ENCODE peak calls at places on chromosome 16, in ten cellular contexts. W is cardiac muscle cell, A is OCI-LY7, S is heart left ventricle, X is K562, F is gastrocnemius medialis, E is tibial nerve, L is A549, U is Peyer's patch, T is ascending aorta. B is an unnamed sample.

GRCh38 chr16:66326995-66327513 is 39.4 kb upstream of the CDH5 start:
- DNase-seq in W (no peak), A (no peak), S (no peak), X (peak), F (no peak), E (no peak), L (no peak), U (no peak), T (no peak), B (no peak)

GRCh38 chr16:86156155-86156554 is 257.2 kb downstream of the IRF8 start:
- DNase-seq in W (no peak), A (no peak), S (no peak), X (no peak), F (no peak), E (no peak), L (no peak), U (no peak), T (no peak), B (no peak)

GRCh38 chr16:56974549-56975300 is 13.0 kb downstream of the CETP start:
- DNase-seq in W (no peak), A (no peak), S (no peak), X (no peak), F (no peak), E (no peak), L (no peak), U (no peak), T (no peak), B (no peak)

GRCh38 chr16:180921-181667 is 835 bp downstream of the HBQ1 start:
- DNase-seq in W (peak), A (peak), S (peak), X (peak), F (peak), E (peak), L (peak), U (peak), T (peak), B (peak)

GRCh38 chr16:56771558-56772279 is 41.8 kb downstream of the NUP93 start:
- DNase-seq in W (no peak), A (no peak), S (no peak), X (no peak), F (no peak), E (no peak), L (no peak), U (no peak), T (no peak), B (no peak)

GRCh38 chr16:88785106-88785924 is at the start of gene PIEZO1:
- DNase-seq in W (peak), A (peak), S (peak), X (peak), F (no peak), E (peak), L (peak), U (peak), T (peak), B (peak)

GRCh38 chr16:1539720-1540555 is 6.5 kb downstream of the TMEM204 start:
- DNase-seq in W (no peak), A (no peak), S (no peak), X (no peak), F (no peak), E (no peak), L (no peak), U (no peak), T (no peak), B (no peak)

GRCh38 chr16:13291934-13292333 is 390.5 kb downstream of the SHISA9 start:
- DNase-seq in W (no peak), A (peak), S (no peak), X (no peak), F (no peak), E (no peak), L (no peak), U (no peak), T (no peak), B (no peak)

GRCh38 chr16:27906883-27907282 is 156.6 kb downstream of the GSG1L start:
- DNase-seq in W (no peak), A (no peak), S (no peak), X (peak), F (no peak), E (no peak), L (no peak), U (no peak), T (no peak), B (no peak)

GRCh38 chr16:53743149-53743566 is 39.2 kb downstream of the FTO start:
- DNase-seq in W (peak), A (peak), S (no peak), X (peak), F (no peak), E (no peak), L (peak), U (no peak), T (no peak), B (no peak)

GRCh38 chr16:4814542-4815173 is 12.2 kb upstream of the ROGDI start:
- DNase-seq in W (no peak), A (no peak), S (peak), X (no peak), F (peak), E (no peak), L (no peak), U (no peak), T (no peak), B (no peak)

GRCh38 chr16:23801387-23801786 is 34.4 kb upstream of the PRKCB start:
- DNase-seq in W (peak), A (peak), S (peak), X (peak), F (peak), E (peak), L (peak), U (peak), T (peak), B (peak)

GRCh38 chr16:82735696-82736095 is 108.9 kb downstream of the CDH13 start:
- DNase-seq in W (peak), A (no peak), S (no peak), X (no peak), F (no peak), E (no peak), L (no peak), U (no peak), T (no peak), B (no peak)

GRCh38 chr16:65121870-65122723 is at the start of gene CDH11:
- DNase-seq in W (peak), A (no peak), S (peak), X (no peak), F (no peak), E (peak), L (no peak), U (no peak), T (peak), B (peak)

GRCh38 chr16:7423436-7423941 is 90.8 kb downstream of the RBFOX1 start:
- DNase-seq in W (no peak), A (no peak), S (no peak), X (no peak), F (no peak), E (no peak), L (no peak), U (no peak), T (no peak), B (no peak)

GRCh38 chr16:35711958-35712357 is 2252.5 kb downstream of the TP53TG3F start:
- DNase-seq in W (no peak), A (no peak), S (no peak), X (no peak), F (no peak), E (no peak), L (no peak), U (no peak), T (peak), B (no peak)

GRCh38 chr16:81522141-81522701 is 77.6 kb downstream of the CMIP start:
- DNase-seq in W (no peak), A (no peak), S (no peak), X (peak), F (no peak), E (no peak), L (peak), U (no peak), T (no peak), B (no peak)

GRCh38 chr16:30335598-30336474 is 19.3 kb downstream of the CD2BP2 start:
- DNase-seq in W (peak), A (no peak), S (peak), X (peak), F (peak), E (no peak), L (no peak), U (no peak), T (no peak), B (no peak)

GRCh38 chr16:86713021-86713631 is 134.8 kb downstream of the FOXL1 start:
- DNase-seq in W (no peak), A (no peak), S (no peak), X (no peak), F (no peak), E (no peak), L (no peak), U (no peak), T (no peak), B (no peak)

GRCh38 chr16:56625140-56625942 is at the start of gene MT1E:
- DNase-seq in W (peak), A (no peak), S (peak), X (no peak), F (peak), E (peak), L (no peak), U (no peak), T (peak), B (peak)

GRCh38 chr16:85767569-85767968 is 16.7 kb upstream of the C16orf74 start:
- DNase-seq in W (peak), A (no peak), S (no peak), X (no peak), F (no peak), E (no peak), L (peak), U (no peak), T (no peak), B (no peak)

GRCh38 chr16:66696669-66697630 is at the start of gene CMTM4:
- DNase-seq in W (peak), A (peak), S (peak), X (peak), F (peak), E (peak), L (peak), U (peak), T (peak), B (peak)

GRCh38 chr16:72355561-72355960 is 183.6 kb upstream of the PMFBP1 start:
- DNase-seq in W (peak), A (no peak), S (no peak), X (no peak), F (no peak), E (no peak), L (no peak), U (no peak), T (no peak), B (no peak)

GRCh38 chr16:57834936-57835335 is 32.6 kb upstream of the KIFC3 start:
- DNase-seq in W (peak), A (no peak), S (no peak), X (no peak), F (no peak), E (no peak), L (peak), U (no peak), T (no peak), B (no peak)

GRCh38 chr16:86585821-86586611 is 7.7 kb downstream of the FOXL1 start:
- DNase-seq in W (no peak), A (no peak), S (no peak), X (no peak), F (no peak), E (no peak), L (no peak), U (no peak), T (peak), B (no peak)

GRCh38 chr16:2090481-2090797 is 42.7 kb downstream of the TSC2 start:
- DNase-seq in W (no peak), A (no peak), S (peak), X (no peak), F (peak), E (no peak), L (no peak), U (no peak), T (no peak), B (no peak)

GRCh38 chr16:1818873-1819525 is 7.6 kb downstream of the HAGH start:
- DNase-seq in W (no peak), A (no peak), S (no peak), X (no peak), F (no peak), E (no peak), L (no peak), U (no peak), T (no peak), B (no peak)

GRCh38 chr16:72913551-72913950 is 134.4 kb downstream of the ZFHX3 start:
- DNase-seq in W (no peak), A (no peak), S (no peak), X (no peak), F (no peak), E (no peak), L (no peak), U (no peak), T (no peak), B (no peak)

GRCh38 chr16:71373073-71373472 is 14.6 kb downstream of the CALB2 start:
- DNase-seq in W (peak), A (no peak), S (no peak), X (no peak), F (no peak), E (no peak), L (peak), U (no peak), T (no peak), B (no peak)

DNA sequence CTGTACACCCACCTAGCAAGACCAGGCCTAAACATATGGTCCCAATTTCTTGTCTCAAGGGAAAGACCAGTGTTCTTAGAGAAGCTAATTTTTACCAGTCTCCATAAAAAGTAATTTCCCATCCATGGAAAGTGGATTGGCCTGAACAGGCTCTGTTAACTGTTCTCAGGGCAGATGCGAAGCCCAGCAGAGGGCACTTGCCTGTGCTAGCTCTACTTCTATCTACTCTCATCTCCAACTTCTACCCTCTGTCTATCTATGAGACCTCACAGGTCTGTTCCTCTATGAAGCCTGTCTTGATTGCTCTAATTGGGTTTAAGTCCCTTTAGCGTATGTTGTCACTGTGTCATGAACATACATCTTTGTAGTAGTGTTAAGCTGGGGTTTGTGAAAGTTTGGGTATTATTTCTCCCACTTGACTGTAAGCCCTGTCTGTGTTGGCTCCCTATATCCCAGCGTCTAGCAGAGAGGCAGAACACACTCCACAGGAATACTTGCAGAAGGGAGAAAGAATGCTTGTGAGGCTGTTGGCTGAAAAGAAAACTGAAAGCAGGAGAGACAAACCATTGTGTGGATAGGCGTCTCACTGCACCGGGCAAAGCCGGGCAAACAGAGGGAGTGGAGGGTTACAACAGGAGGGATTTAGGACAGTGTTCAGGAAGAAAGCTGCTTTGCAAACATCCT is 167.2 kb upstream of the MAF start:
- DNase-seq in W (peak), A (no peak), S (no peak), X (no peak), F (no peak), E (no peak), L (peak), U (no peak), T (no peak), B (no peak)
- H3K4me3 ChIP-seq in W (no peak), A (no peak), S (peak), X (no peak), F (peak), E (peak), L (no peak), U (peak), T (peak), B (peak)

GRCh38 chr16:87739801-87740200 is 26.0 kb downstream of the KLHDC4 start:
- DNase-seq in W (no peak), A (no peak), S (no peak), X (no peak), F (no peak), E (no peak), L (no peak), U (no peak), T (no peak), B (no peak)
- H3K27ac ChIP-seq in W (no peak), A (no peak), S (no peak), X (no peak), F (no peak), E (no peak), L (no peak), U (no peak), T (no peak), B (no peak)

DNA sequence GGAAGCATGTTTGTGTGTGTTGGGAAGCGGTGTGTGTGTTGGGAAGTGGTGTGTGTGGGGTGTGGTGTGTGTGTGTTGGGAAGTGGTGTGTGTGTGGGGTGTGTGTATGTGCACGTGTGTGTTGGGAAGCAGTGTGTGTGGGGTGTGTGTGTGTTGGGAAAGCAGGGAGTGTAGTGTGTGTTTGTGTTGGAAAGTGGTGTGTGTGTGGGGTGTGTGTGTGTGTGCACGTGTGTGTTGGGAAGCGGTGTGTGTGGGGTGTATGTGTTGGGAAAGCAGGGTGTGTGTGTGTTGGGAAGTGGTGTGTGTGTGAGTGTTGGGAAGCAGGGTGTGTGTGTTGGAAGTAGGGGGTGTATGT is 785 bp upstream of the NOD2 start:
- DNase-seq in W (no peak), A (no peak), S (no peak), X (no peak), F (no peak), E (no peak), L (no peak), U (no peak), T (no peak), B (no peak)
- H3K4me3 ChIP-seq in W (no peak), A (no peak), S (no peak), X (no peak), F (no peak), E (no peak), L (no peak), U (no peak), T (no peak), B (no peak)

DNA sequence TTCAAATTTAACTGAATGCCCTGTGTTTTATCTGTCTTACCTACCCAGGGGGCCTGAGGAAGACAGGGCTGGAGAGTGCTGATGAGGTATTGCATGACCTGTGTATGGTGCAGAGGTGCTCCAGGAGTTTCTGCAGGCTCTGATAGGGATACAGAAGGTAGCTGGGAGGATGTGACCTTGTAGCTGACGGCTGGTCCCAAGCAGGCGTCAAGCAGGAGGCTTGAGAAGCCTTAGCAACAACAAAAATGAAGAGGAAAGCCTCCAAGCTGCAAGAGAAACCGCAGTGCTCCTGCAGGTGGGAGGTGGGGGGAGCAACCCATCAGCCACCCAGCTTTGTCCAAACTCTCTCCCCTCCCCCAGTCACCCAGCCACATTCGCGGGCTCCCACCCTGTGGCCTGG is 40.4 kb downstream of the LAT start:
- DNase-seq in W (no peak), A (no peak), S (no peak), X (peak), F (no peak), E (no peak), L (no peak), U (no peak), T (no peak), B (no peak)
- H3K27ac ChIP-seq in W (no peak), A (no peak), S (no peak), X (no peak), F (no peak), E (no peak), L (no peak), U (no peak), T (no peak), B (no peak)

GRCh38 chr16:76292218-76292617 is 15.0 kb downstream of the CNTNAP4 start:
- DNase-seq in W (no peak), A (no peak), S (no peak), X (no peak), F (no peak), E (no peak), L (no peak), U (no peak), T (no peak), B (no peak)
- H3K4me3 ChIP-seq in W (no peak), A (no peak), S (no peak), X (no peak), F (no peak), E (no peak), L (no peak), U (no peak), T (no peak), B (no peak)

GRCh38 chr16:75229172-75230031 is 10.6 kb downstream of the CTRB1 start:
- DNase-seq in W (no peak), A (no peak), S (no peak), X (no peak), F (no peak), E (no peak), L (no peak), U (no peak), T (no peak), B (no peak)

GRCh38 chr16:75231570-75231969 is 12.8 kb downstream of the CTRB1 start:
- DNase-seq in W (no peak), A (no peak), S (no peak), X (no peak), F (no peak), E (no peak), L (no peak), U (no peak), T (no peak), B (no peak)

GRCh38 chr16:75228143-75228976 is 9.6 kb downstream of the CTRB1 start:
- DNase-seq in W (no peak), A (no peak), S (no peak), X (no peak), F (no peak), E (no peak), L (no peak), U (no peak), T (no peak), B (no peak)

GRCh38 chr16:75233611-75233938 is 14.8 kb downstream of the CTRB1 start:
- DNase-seq in W (no peak), A (no peak), S (no peak), X (no peak), F (no peak), E (no peak), L (no peak), U (no peak), T (peak), B (no peak)

GRCh38 chr16:75230471-75231110 is 11.8 kb downstream of the CTRB1 start:
- DNase-seq in W (no peak), A (no peak), S (peak), X (no peak), F (peak), E (no peak), L (no peak), U (no peak), T (no peak), B (no peak)
- H3K27ac ChIP-seq in W (no peak), A (no peak), S (peak), X (no peak), F (peak), E (no peak), L (no peak), U (no peak), T (no peak), B (peak)

GRCh38 chr16:31868701-31869167 is 4.9 kb upstream of the ZNF267 start:
- DNase-seq in W (peak), A (peak), S (peak), X (peak), F (peak), E (peak), L (peak), U (peak), T (peak), B (peak)

GRCh38 chr16:31868164-31868563 is 5.4 kb upstream of the ZNF267 start:
- DNase-seq in W (no peak), A (no peak), S (no peak), X (no peak), F (no peak), E (no peak), L (no peak), U (no peak), T (no peak), B (no peak)

GRCh38 chr16:31861415-31861814 is 12.2 kb upstream of the ZNF267 start:
- DNase-seq in W (no peak), A (no peak), S (no peak), X (no peak), F (no peak), E (no peak), L (no peak), U (no peak), T (no peak), B (no peak)

GRCh38 chr16:31860508-31860907 is 13.1 kb upstream of the ZNF267 start:
- DNase-seq in W (no peak), A (no peak), S (no peak), X (no peak), F (no peak), E (no peak), L (no peak), U (no peak), T (no peak), B (no peak)

DNA sequence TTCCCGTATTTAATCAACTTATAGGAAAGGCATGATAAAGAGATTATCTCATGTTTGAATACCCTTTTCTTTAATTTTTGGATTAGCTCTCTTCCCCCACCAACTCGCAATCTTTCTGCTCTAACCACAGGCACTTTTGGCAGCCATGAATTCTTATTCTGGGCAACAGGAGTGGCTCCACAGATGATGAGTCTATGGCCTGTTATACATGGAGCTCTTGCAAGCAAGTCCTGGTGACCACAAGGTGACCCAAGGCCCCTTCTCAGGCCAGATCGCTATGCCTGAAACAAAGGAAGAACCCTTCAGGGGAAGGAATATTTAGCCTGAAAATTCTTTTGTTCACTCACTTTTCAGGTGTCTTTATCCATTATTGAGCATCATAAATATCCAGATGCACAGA is 10.8 kb upstream of the ZNF267 start:
- DNase-seq in W (no peak), A (no peak), S (no peak), X (no peak), F (no peak), E (no peak), L (no peak), U (no peak), T (no peak), B (no peak)
- H3K4me3 ChIP-seq in W (no peak), A (no peak), S (no peak), X (no peak), F (no peak), E (no peak), L (no peak), U (no peak), T (no peak), B (no peak)

GRCh38 chr16:11792404-11793260 is 4.4 kb downstream of the ZC3H7A start:
- DNase-seq in W (no peak), A (no peak), S (no peak), X (no peak), F (peak), E (no peak), L (no peak), U (no peak), T (no peak), B (no peak)
- H3K27ac ChIP-seq in W (peak), A (no peak), S (peak), X (no peak), F (peak), E (no peak), L (no peak), U (peak), T (peak), B (peak)

B was measured in left ventricle myocardium inferior.